ENCODE peak calls at places on chromosome 20, in four cellular contexts. B is upper lobe of right lung, A is BE2C, M is epithelial cell of esophagus. N is an unnamed sample.

GRCh38 chr20:41004561-41005360 is 23.9 kb upstream of the TOP1 start:
- DNase-seq in M (peak), B (peak), A (no peak), N (no peak)

GRCh38 chr20:10379761-10380160 is 54.3 kb downstream of the MKKS start:
- DNase-seq in A (no peak), M (no peak), B (no peak), N (no peak)

GRCh38 chr20:62227977-62228958 is 8.2 kb upstream of the HRH3 start:
- DNase-seq in A (no peak), M (peak), B (no peak), N (no peak)

GRCh38 chr20:49281059-49281912 is 3.4 kb upstream of the ZNFX1 start:
- DNase-seq in A (peak), B (no peak), M (peak), N (no peak)

GRCh38 chr20:40468759-40469158 is 220.3 kb downstream of the MAFB start:
- DNase-seq in M (no peak), A (no peak), B (no peak), N (no peak)

GRCh38 chr20:14566505-14566904 is 229.1 kb upstream of the FLRT3 start:
- DNase-seq in M (peak), B (no peak), A (no peak), N (no peak)

GRCh38 chr20:49811825-49812462 is 684 bp upstream of the SLC9A8 start:
- DNase-seq in B (no peak), A (no peak), M (peak), N (no peak)

GRCh38 chr20:64084209-64085152 is at the start of gene LKAAEAR1:
- DNase-seq in A (no peak), M (no peak), B (no peak), N (no peak)

GRCh38 chr20:17179840-17180239 is 47.0 kb upstream of the PCSK2 start:
- DNase-seq in B (no peak), A (no peak), M (no peak), N (no peak)

DNA sequence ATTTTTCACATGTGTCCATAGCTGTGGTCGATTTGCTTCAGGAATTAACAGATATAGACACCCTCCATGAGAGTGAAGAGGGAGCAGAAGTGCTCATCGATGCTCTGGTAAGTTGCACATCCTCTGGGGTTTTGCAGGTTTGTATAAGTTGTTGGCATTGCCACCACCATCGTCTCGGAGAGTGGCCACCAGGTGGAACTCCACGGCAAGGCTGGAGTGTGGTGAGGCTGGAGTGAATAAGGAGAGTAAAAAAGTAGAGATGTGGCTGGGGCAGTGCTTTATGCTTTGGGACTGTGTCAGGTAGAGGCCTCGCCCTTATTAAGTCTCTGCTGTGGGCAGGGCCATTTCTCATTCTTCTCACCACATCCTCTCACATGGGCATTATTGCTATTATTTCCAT is 63.7 kb downstream of the CTNNBL1 start:
- DNase-seq in M (peak), B (no peak), A (peak), N (no peak)
- TF ChIP-seq CTCF in M (peak), B (no peak), A (peak), N (no peak)

GRCh38 chr20:39057143-39057542 is 95.0 kb downstream of the DHX35 start:
- DNase-seq in M (no peak), A (no peak), B (no peak), N (no peak)
- TF ChIP-seq CTCF in M (no peak), A (no peak), B (no peak), N (no peak)

GRCh38 chr20:37081717-37082289 is 14.0 kb downstream of the RBL1 start:
- DNase-seq in B (no peak), A (no peak), M (no peak), N (peak)
- TF ChIP-seq CTCF in B (peak), A (peak), M (no peak), N (peak)

DNA sequence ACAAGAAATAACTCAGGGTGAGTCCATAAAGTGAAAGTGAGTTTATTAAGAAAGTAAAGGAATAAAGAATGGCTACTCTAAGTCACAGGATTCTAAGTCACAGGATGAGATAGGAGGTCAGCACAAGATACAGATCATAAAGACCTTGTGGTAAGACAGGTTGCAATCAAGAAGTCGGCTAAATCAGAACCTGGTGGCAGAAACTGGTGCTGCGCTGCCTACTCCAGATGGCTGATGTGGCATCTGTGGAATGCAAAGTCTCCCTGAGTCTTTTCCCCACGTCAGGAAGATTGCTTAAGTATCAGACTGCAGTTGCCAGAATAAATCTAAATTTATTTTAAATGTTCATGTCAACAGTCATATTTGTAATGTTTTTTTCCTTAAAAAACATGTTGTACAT is 10.7 kb upstream of the KCNK15 start:
- DNase-seq in M (peak), B (no peak), A (no peak), N (no peak)
- TF ChIP-seq CTCF in M (peak), B (no peak), A (no peak), N (peak)

GRCh38 chr20:24731312-24731711 is 217.8 kb upstream of the CST7 start:
- DNase-seq in B (no peak), A (no peak), M (no peak), N (no peak)

GRCh38 chr20:24729896-24730605 is 219.0 kb upstream of the CST7 start:
- DNase-seq in A (no peak), M (no peak), B (no peak), N (no peak)

GRCh38 chr20:24730750-24731149 is 218.3 kb upstream of the CST7 start:
- DNase-seq in M (no peak), B (no peak), A (no peak), N (no peak)

GRCh38 chr20:24732599-24732998 is 216.5 kb upstream of the CST7 start:
- DNase-seq in M (no peak), A (no peak), B (no peak), N (no peak)

GRCh38 chr20:24732076-24732475 is 217.0 kb upstream of the CST7 start:
- DNase-seq in A (no peak), B (no peak), M (no peak), N (no peak)
- TF ChIP-seq CTCF in A (no peak), B (no peak), M (no peak), N (no peak)

GRCh38 chr20:24100370-24101011 is 111.9 kb upstream of the GGTLC1 start:
- DNase-seq in A (peak), M (peak), B (no peak), N (peak)
- TF ChIP-seq CTCF in A (peak), M (peak), B (peak), N (peak)

GRCh38 chr20:47127986-47128385 is 228.5 kb downstream of the ZMYND8 start:
- DNase-seq in A (no peak), B (no peak), M (no peak), N (peak)
- TF ChIP-seq CTCF in A (no peak), B (no peak), M (no peak), N (no peak)

GRCh38 chr20:24658920-24659660 is 189.7 kb downstream of the SYNDIG1 start:
- DNase-seq in A (no peak), M (no peak), B (no peak), N (no peak)

GRCh38 chr20:24654425-24654824 is 185.0 kb downstream of the SYNDIG1 start:
- DNase-seq in M (no peak), A (no peak), B (no peak), N (no peak)

GRCh38 chr20:24656391-24656790 is 187.0 kb downstream of the SYNDIG1 start:
- DNase-seq in B (no peak), M (no peak), A (no peak), N (no peak)

GRCh38 chr20:24657878-24658620 is 188.6 kb downstream of the SYNDIG1 start:
- DNase-seq in M (no peak), A (no peak), B (no peak), N (no peak)

DNA sequence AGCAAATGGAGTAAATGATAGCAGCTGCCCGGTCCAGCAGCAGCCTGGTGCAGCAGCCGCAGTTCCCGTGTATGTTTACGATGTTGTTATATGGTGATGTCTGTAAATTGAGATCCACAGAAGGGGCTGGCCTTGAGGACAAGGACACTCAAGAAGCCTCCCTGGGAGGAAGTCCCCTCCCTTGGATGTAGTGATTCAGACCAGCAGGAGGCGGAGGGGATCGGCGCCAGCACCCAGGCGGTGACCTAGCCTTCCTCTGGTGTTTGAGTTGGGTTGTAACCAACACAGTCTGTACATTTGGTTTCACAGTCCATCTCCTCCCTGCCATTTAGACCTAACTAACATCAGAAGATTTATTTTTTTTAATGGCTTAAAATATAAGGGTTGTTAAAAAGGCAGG is 187.8 kb downstream of the SYNDIG1 start:
- DNase-seq in A (no peak), B (no peak), M (no peak), N (no peak)
- TF ChIP-seq CTCF in A (no peak), B (no peak), M (no peak), N (no peak)

N was measured in glutamatergic neuron.